ENCODE peak calls at places on chromosomes 3 and 15, in nine cellular contexts. H, C, A, K, D, G, R, X and E are unnamed samples.

GRCh38 chr3:16103472-16103871 is 71.0 kb upstream of the GALNT15 start:
- DNase-seq in H (peak), C (no peak), A (no peak), K (peak), D (no peak), G (no peak), R (no peak), X (no peak), E (no peak)

GRCh38 chr3:43389388-43390254 is 103.3 kb downstream of the SNRK start:
- DNase-seq in H (peak), C (peak), A (no peak), K (peak), D (peak), G (no peak), R (peak), X (no peak), E (peak)

GRCh38 chr15:44450172-44450571 is 22.7 kb downstream of the CTDSPL2 start:
- DNase-seq in H (no peak), C (no peak), A (no peak), K (no peak), D (no peak), G (no peak), R (no peak), X (no peak), E (no peak)

GRCh38 chr3:184005981-184006507 is 11.6 kb downstream of the ABCC5 start:
- DNase-seq in H (no peak), C (peak), A (no peak), K (peak), D (peak), G (peak), R (peak), X (peak), E (peak)

GRCh38 chr15:100934735-100935134 is 15.6 kb downstream of the LRRK1 start:
- DNase-seq in H (no peak), C (no peak), A (no peak), K (no peak), D (no peak), G (no peak), R (no peak), X (no peak), E (no peak)

GRCh38 chr3:57109437-57110199 is 49.2 kb downstream of the SPATA12 start:
- DNase-seq in H (no peak), C (no peak), A (no peak), K (no peak), D (no peak), G (no peak), R (no peak), X (no peak), E (no peak)

GRCh38 chr3:194034556-194035336 is 101.2 kb upstream of the HES1 start:
- DNase-seq in H (no peak), C (no peak), A (no peak), K (no peak), D (peak), G (no peak), R (no peak), X (no peak), E (no peak)

GRCh38 chr3:43932921-43933320 is 242.2 kb downstream of the ABHD5 start:
- DNase-seq in H (no peak), C (no peak), A (no peak), K (peak), D (no peak), G (no peak), R (no peak), X (no peak), E (no peak)

GRCh38 chr15:85164841-85165466 is 183.3 kb downstream of the PDE8A start:
- DNase-seq in H (no peak), C (no peak), A (no peak), K (no peak), D (no peak), G (no peak), R (no peak), X (no peak), E (no peak)

GRCh38 chr3:35183915-35184675 is 455.2 kb upstream of the ARPP21 start:
- DNase-seq in H (no peak), C (no peak), A (no peak), K (peak), D (no peak), G (no peak), R (no peak), X (no peak), E (no peak)

GRCh38 chr3:9951962-9952805 is at the start of gene PRRT3:
- DNase-seq in H (no peak), C (no peak), A (no peak), K (peak), D (peak), G (peak), R (peak), X (no peak), E (no peak)

GRCh38 chr3:67819447-67819846 is 165.0 kb upstream of the SUCLG2 start:
- DNase-seq in H (no peak), C (no peak), A (no peak), K (no peak), D (no peak), G (no peak), R (no peak), X (no peak), E (no peak)

GRCh38 chr3:188583476-188584161 is 429.7 kb downstream of the LPP start:
- DNase-seq in H (no peak), C (no peak), A (no peak), K (no peak), D (peak), G (no peak), R (no peak), X (no peak), E (no peak)

GRCh38 chr3:188584958-188585689 is 431.2 kb downstream of the LPP start:
- DNase-seq in H (no peak), C (no peak), A (no peak), K (peak), D (no peak), G (no peak), R (no peak), X (no peak), E (no peak)

GRCh38 chr3:188581365-188581764 is 427.4 kb downstream of the LPP start:
- DNase-seq in H (peak), C (no peak), A (no peak), K (no peak), D (no peak), G (no peak), R (no peak), X (no peak), E (no peak)

GRCh38 chr3:188581791-188582190 is 427.8 kb downstream of the LPP start:
- DNase-seq in H (no peak), C (no peak), A (no peak), K (no peak), D (no peak), G (no peak), R (no peak), X (no peak), E (no peak)

GRCh38 chr3:188584162-188584529 is 430.2 kb downstream of the LPP start:
- DNase-seq in H (no peak), C (no peak), A (no peak), K (peak), D (no peak), G (no peak), R (no peak), X (no peak), E (peak)
- H3K4me3 ChIP-seq in H (no peak), C (no peak), A (peak), K (no peak), D (no peak), G (no peak), R (no peak), X (no peak), E (peak)

GRCh38 chr3:112087746-112088145 is 1.6 kb downstream of the C3orf52 start:
- DNase-seq in H (no peak), C (no peak), A (no peak), K (no peak), D (no peak), G (no peak), R (no peak), X (no peak), E (no peak)
- H3K4me3 ChIP-seq in H (no peak), C (peak), A (no peak), K (no peak), D (no peak), G (peak), R (no peak), X (peak), E (no peak)

DNA sequence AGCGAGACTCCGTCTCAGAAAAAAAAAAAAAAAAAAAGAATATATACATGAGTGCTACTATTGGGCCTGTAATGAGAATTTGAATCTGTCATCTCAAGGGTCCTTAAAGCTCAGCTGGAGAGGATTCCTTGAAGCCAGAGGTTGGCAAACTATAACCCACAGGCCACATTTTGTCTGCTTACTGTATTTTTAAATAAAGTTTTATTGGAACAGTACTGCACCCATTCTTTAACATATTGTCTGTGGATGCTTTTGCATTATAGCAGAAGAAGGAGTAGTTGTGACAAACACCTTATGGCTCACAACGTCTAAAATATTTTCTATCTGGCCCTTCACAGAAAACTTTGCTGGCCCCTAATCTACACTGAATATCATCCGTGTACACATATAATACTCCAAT is 60.7 kb downstream of the SGO1 start:
- DNase-seq in H (no peak), C (no peak), A (no peak), K (no peak), D (no peak), G (no peak), R (no peak), X (no peak), E (no peak)
- H3K4me3 ChIP-seq in H (no peak), C (no peak), A (no peak), K (no peak), D (no peak), G (no peak), R (no peak), X (no peak), E (no peak)

GRCh38 chr3:97896129-97896528 is 74.3 kb downstream of the CRYBG3 start:
- DNase-seq in H (no peak), C (no peak), A (no peak), K (no peak), D (no peak), G (no peak), R (no peak), X (no peak), E (no peak)
- H3K4me3 ChIP-seq in H (no peak), C (no peak), A (no peak), K (no peak), D (no peak), G (no peak), R (no peak), X (no peak), E (no peak)

GRCh38 chr3:114855839-114856238 is 291.2 kb downstream of the ZBTB20 start:
- DNase-seq in H (no peak), C (no peak), A (no peak), K (no peak), D (no peak), G (no peak), R (no peak), X (no peak), E (no peak)
- H3K4me3 ChIP-seq in H (no peak), C (no peak), A (no peak), K (no peak), D (no peak), G (no peak), R (no peak), X (no peak), E (no peak)

DNA sequence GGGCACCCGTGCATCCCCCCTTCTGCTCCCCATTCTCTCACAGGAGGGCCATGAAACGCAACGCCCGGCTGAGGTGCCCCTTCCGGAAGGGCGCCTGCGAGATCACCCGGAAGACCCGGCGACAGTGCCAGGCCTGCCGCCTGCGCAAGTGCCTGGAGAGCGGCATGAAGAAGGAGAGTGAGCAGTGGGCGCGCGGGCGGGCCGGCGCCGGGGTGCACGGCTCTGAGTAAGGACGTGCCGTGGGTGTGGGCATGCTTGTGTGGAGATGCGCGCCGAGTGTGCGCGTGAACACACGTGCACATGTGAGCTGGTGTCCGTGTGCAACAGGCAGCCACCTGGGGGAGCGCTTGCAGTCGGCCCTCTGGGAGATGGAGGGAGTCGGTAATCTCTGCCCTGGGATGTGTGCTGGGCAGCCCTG is 28.1 kb downstream of the NR1I2 start:
- DNase-seq in H (no peak), C (no peak), A (no peak), K (peak), D (peak), G (peak), R (peak), X (no peak), E (peak)
- H3K4me3 ChIP-seq in H (no peak), C (peak), A (no peak), K (peak), D (peak), G (peak), R (peak), X (no peak), E (no peak)

DNA sequence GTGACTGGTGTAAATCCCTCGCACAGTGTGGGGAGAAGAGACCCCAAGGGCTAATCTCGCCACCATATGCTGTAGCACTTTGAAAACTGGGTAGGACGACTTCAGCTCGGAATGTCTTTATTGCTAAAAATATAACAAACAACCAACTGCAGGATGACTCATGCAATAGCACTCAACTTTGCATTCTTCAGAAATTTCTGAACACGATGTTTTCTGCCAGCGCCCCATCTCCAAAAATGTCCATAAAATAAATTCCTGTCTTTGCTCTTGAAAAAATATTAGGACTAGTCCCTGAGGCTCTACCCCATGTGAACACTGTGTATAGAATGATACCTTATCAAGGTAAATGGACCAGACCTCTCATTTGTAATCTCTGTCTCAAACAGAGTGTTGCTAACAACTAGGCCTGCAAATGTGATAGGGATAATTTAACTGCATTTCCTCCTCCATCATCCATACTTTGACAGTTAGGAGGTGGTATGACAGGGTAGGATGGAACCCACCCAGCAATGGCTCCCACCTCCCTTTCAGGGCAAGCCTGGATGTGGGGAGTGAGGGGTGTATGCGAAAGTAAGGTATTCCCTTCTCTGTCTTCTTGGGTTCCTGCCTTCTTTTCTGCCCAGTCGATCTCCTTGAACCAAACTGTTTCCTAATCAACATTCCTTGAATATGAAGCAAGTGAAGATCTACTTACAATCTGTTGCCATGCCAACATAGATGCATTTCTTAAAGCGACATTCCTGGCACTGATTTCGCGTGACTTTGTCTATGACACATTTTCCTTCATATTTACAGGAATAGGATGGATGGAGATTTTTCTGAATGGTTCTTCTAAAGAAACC is 201.1 kb downstream of the NR1D2 start:
- DNase-seq in H (no peak), C (no peak), A (peak), K (peak), D (no peak), G (no peak), R (no peak), X (no peak), E (no peak)
- H3K4me3 ChIP-seq in H (no peak), C (no peak), A (peak), K (no peak), D (no peak), G (no peak), R (no peak), X (no peak), E (no peak)

GRCh38 chr15:68849477-68849876 is 28.8 kb upstream of the ANP32A start:
- DNase-seq in H (no peak), C (no peak), A (no peak), K (no peak), D (no peak), G (no peak), R (no peak), X (no peak), E (no peak)

GRCh38 chr15:68846851-68847439 is 26.2 kb upstream of the ANP32A start:
- DNase-seq in H (no peak), C (no peak), A (no peak), K (no peak), D (no peak), G (no peak), R (no peak), X (no peak), E (no peak)

GRCh38 chr15:68852466-68852865 is 31.8 kb upstream of the ANP32A start:
- DNase-seq in H (no peak), C (no peak), A (no peak), K (no peak), D (no peak), G (no peak), R (peak), X (no peak), E (no peak)
- H3K4me3 ChIP-seq in H (no peak), C (no peak), A (no peak), K (no peak), D (no peak), G (no peak), R (no peak), X (no peak), E (no peak)